ENCODE peak calls at places on chromosome X, in seven cellular contexts. E is HS-5, H is substantia nigra, Z is neural progenitor cell, R is GM04504, Q is T follicular helper cell, J is NCI-H82. O is an unnamed sample.

GRCh38 chrX:150770623-150771022 is 77.4 kb downstream of the MTMR1 start:
- DNase-seq in E (no peak), H (no peak), Z (no peak), R (no peak), Q (no peak), J (peak), O (no peak)

GRCh38 chrX:130108647-130109428 is 1.5 kb downstream of the ELF4 start:
- DNase-seq in E (no peak), H (peak), Z (no peak), R (no peak), Q (no peak), J (peak), O (no peak)

GRCh38 chrX:153334654-153335295 is 822 bp downstream of the ZNF275 start:
- DNase-seq in E (no peak), H (no peak), Z (no peak), R (no peak), Q (no peak), J (no peak), O (no peak)

GRCh38 chrX:47283015-47283771 is 50.4 kb downstream of the USP11 start:
- DNase-seq in E (no peak), H (peak), Z (no peak), R (no peak), Q (no peak), J (no peak), O (no peak)

GRCh38 chrX:41600266-41600665 is 88.5 kb upstream of the GPR34 start:
- DNase-seq in E (no peak), H (no peak), Z (peak), R (peak), Q (no peak), J (no peak), O (peak)

GRCh38 chrX:77065896-77066295 is 381.3 kb upstream of the FGF16 start:
- DNase-seq in E (no peak), H (no peak), Z (no peak), R (no peak), Q (no peak), J (no peak), O (no peak)

GRCh38 chrX:54090880-54091279 is 46.6 kb upstream of the PHF8 start:
- DNase-seq in E (no peak), H (no peak), Z (no peak), R (no peak), Q (no peak), J (no peak), O (no peak)

GRCh38 chrX:68139791-68140190 is 293.5 kb downstream of the OPHN1 start:
- DNase-seq in E (no peak), H (no peak), Z (no peak), R (peak), Q (no peak), J (no peak), O (no peak)

GRCh38 chrX:129686422-129686948 is 31.7 kb upstream of the APLN start:
- DNase-seq in E (no peak), H (peak), Z (no peak), R (no peak), Q (no peak), J (no peak), O (no peak)

GRCh38 chrX:138775501-138775900 is 64.0 kb upstream of the FGF13 start:
- DNase-seq in E (no peak), H (no peak), Z (peak), R (no peak), Q (no peak), J (peak), O (peak)

GRCh38 chrX:118823263-118824172 is at the start of gene ZCCHC12:
- DNase-seq in E (no peak), H (peak), Z (peak), R (no peak), Q (peak), J (peak), O (no peak)

GRCh38 chrX:18441780-18442367 is 16.5 kb downstream of the CDKL5 start:
- DNase-seq in E (no peak), H (no peak), Z (no peak), R (no peak), Q (no peak), J (no peak), O (no peak)

GRCh38 chrX:48522291-48522690 is 683 bp downstream of the EBP start:
- DNase-seq in E (no peak), H (no peak), Z (peak), R (no peak), Q (no peak), J (no peak), O (no peak)

GRCh38 chrX:1224954-1225353 is 12.5 kb upstream of the CRLF2 start:
- DNase-seq in E (no peak), H (no peak), Z (peak), R (no peak), Q (no peak), J (no peak), O (no peak)

GRCh38 chrX:113959912-113960626 is 623.8 kb upstream of the HTR2C start:
- DNase-seq in E (no peak), H (no peak), Z (peak), R (no peak), Q (no peak), J (no peak), O (no peak)

GRCh38 chrX:40156472-40157227 is 58.9 kb upstream of the BCOR start:
- DNase-seq in E (no peak), H (no peak), Z (peak), R (no peak), Q (no peak), J (peak), O (no peak)

GRCh38 chrX:40299028-40299479 is 201.3 kb upstream of the BCOR start:
- DNase-seq in E (no peak), H (no peak), Z (peak), R (no peak), Q (no peak), J (peak), O (no peak)

GRCh38 chrX:24154490-24155034 is 5.0 kb downstream of the ZFX start:
- DNase-seq in E (no peak), H (no peak), Z (no peak), R (no peak), Q (no peak), J (peak), O (no peak)

GRCh38 chrX:8404443-8404842 is 60.2 kb upstream of the VCX3B start:
- DNase-seq in E (no peak), H (no peak), Z (peak), R (no peak), Q (no peak), J (peak), O (no peak)

GRCh38 chrX:47484885-47485284 is 1.9 kb upstream of the ZNF41 start:
- DNase-seq in E (no peak), H (no peak), Z (no peak), R (no peak), Q (no peak), J (no peak), O (no peak)

GRCh38 chrX:31546130-31546529 is 474.3 kb upstream of the FTHL17 start:
- DNase-seq in E (peak), H (no peak), Z (no peak), R (peak), Q (no peak), J (no peak), O (peak)

GRCh38 chrX:134026732-134027311 is 41.4 kb upstream of the GPC3 start:
- DNase-seq in E (no peak), H (no peak), Z (peak), R (peak), Q (no peak), J (peak), O (peak)

GRCh38 chrX:23742174-23742692 is 843 bp downstream of the ACOT9 start:
- DNase-seq in E (peak), H (no peak), Z (peak), R (peak), Q (no peak), J (peak), O (peak)

GRCh38 chrX:37976153-37976552 is 30.2 kb upstream of the SYTL5 start:
- DNase-seq in E (no peak), H (no peak), Z (no peak), R (no peak), Q (no peak), J (no peak), O (no peak)

O was measured in GM04503.